ENCODE peak calls at places on chromosomes 6 and 20, in six cellular contexts. F is stimulated activated CD4-positive, alpha-beta T cell treated with anti-CD3 and anti-CD28 coated beads, Interleukin-2, amount 100 ng/mL, for 48 hours; L is NCI-H226; Z is fibroblast of pulmonary artery; Q is GM12865; O is HFFc6. U is an unnamed sample.

GRCh38 chr20:4305091-4305490 is 289.7 kb upstream of the RNF24 start:
- DNase-seq in F (no peak), L (no peak), O (no peak), Q (no peak), Z (no peak), U (no peak)

GRCh38 chr20:20076297-20077065 is 24.1 kb downstream of the CFAP61 start:
- DNase-seq in Q (no peak), L (no peak), F (no peak), Z (peak), O (peak), U (peak)

GRCh38 chr6:38174806-38175495 is 355.4 kb downstream of the ZFAND3 start:
- DNase-seq in Z (no peak), O (no peak), L (no peak), F (no peak), Q (no peak), U (no peak)

GRCh38 chr20:63873477-63873971 is 8.5 kb downstream of the TPD52L2 start:
- DNase-seq in F (no peak), Z (peak), O (peak), Q (no peak), L (peak), U (peak)

GRCh38 chr6:44487611-44488010 is 100.1 kb downstream of the CDC5L start:
- DNase-seq in Z (no peak), L (no peak), F (no peak), O (no peak), Q (no peak), U (no peak)

GRCh38 chr20:46215913-46216707 is 92.2 kb downstream of the CDH22 start:
- DNase-seq in L (no peak), Z (peak), Q (no peak), F (no peak), O (peak), U (no peak)

GRCh38 chr20:33992145-33992922 is 1.4 kb upstream of the RALY start:
- DNase-seq in L (no peak), F (peak), Q (no peak), Z (no peak), O (peak), U (no peak)

GRCh38 chr6:114707081-114707480 is 364.3 kb upstream of the HS3ST5 start:
- DNase-seq in O (no peak), Z (no peak), F (no peak), Q (no peak), L (no peak), U (no peak)

GRCh38 chr20:44489931-44490330 is 14.3 kb downstream of the TTPAL start:
- DNase-seq in L (no peak), Z (no peak), O (no peak), Q (peak), F (no peak), U (no peak)

GRCh38 chr20:44207066-44207723 is 3.4 kb downstream of the OSER1 start:
- DNase-seq in Z (no peak), L (no peak), Q (peak), O (no peak), F (no peak), U (peak)

GRCh38 chr20:56350842-56351241 is 7.9 kb upstream of the FAM210B start:
- DNase-seq in F (no peak), Z (no peak), L (no peak), O (peak), Q (no peak), U (peak)

U was measured in HCEC 1CT.